ENCODE peak calls at places on chromosomes 13 and 19, in four cellular contexts. One of them, this sample, is unnamed. For H3K4me1, the result is how much of the 10 kb centered on the place peaks cover.

GRCh38 chr13:31987071-31987470 is 44.5 kb upstream of the FRY start:
- DNase-seq in heart left ventricle: no peak
- DNase-seq in psoas muscle: no peak
- DNase-seq in breast epithelium: no peak
- DNase-seq in this sample: no peak

GRCh38 chr19:15154002-15154612 is 46.7 kb downstream of the NOTCH3 start:
- DNase-seq in breast epithelium: no peak
- DNase-seq in heart left ventricle: peak
- DNase-seq in psoas muscle: no peak
- DNase-seq in this sample: no peak

GRCh38 chr13:98909016-98909415 is 68.8 kb downstream of the DOCK9 start:
- DNase-seq in psoas muscle: no peak
- DNase-seq in heart left ventricle: no peak
- DNase-seq in breast epithelium: no peak
- DNase-seq in this sample: no peak

GRCh38 chr19:41928221-41928683 is at the start of gene ERFL:
- DNase-seq in breast epithelium: no peak
- DNase-seq in heart left ventricle: no peak
- DNase-seq in psoas muscle: no peak
- DNase-seq in this sample: no peak

GRCh38 chr13:113337556-113337955 is 26.4 kb downstream of the GRTP1 start:
- DNase-seq in psoas muscle: no peak
- DNase-seq in breast epithelium: no peak
- DNase-seq in heart left ventricle: peak
- DNase-seq in this sample: no peak

GRCh38 chr13:77239312-77239711 is 87.6 kb downstream of the MYCBP2 start:
- DNase-seq in breast epithelium: no peak
- DNase-seq in heart left ventricle: no peak
- DNase-seq in psoas muscle: no peak
- DNase-seq in this sample: no peak

GRCh38 chr13:95627590-95627989 is 16.9 kb downstream of the DZIP1 start:
- DNase-seq in breast epithelium: no peak
- DNase-seq in psoas muscle: no peak
- DNase-seq in heart left ventricle: no peak
- DNase-seq in this sample: no peak

GRCh38 chr19:55253842-55254624 is 4.8 kb downstream of the PPP6R1 start:
- DNase-seq in breast epithelium: no peak
- DNase-seq in heart left ventricle: no peak
- DNase-seq in psoas muscle: no peak
- DNase-seq in this sample: no peak

GRCh38 chr19:35011091-35011689 is 11.1 kb downstream of the GRAMD1A start:
- DNase-seq in heart left ventricle: no peak
- DNase-seq in breast epithelium: no peak
- DNase-seq in psoas muscle: no peak
- DNase-seq in this sample: no peak

GRCh38 chr13:45196622-45197021 is 4.2 kb downstream of the KCTD4 start:
- DNase-seq in psoas muscle: no peak
- DNase-seq in heart left ventricle: no peak
- DNase-seq in breast epithelium: no peak
- DNase-seq in this sample: no peak

GRCh38 chr19:10604460-10604980 is 17.4 kb upstream of the AP1M2 start:
- DNase-seq in psoas muscle: no peak
- DNase-seq in breast epithelium: no peak
- DNase-seq in heart left ventricle: peak
- DNase-seq in this sample: no peak

GRCh38 chr13:50129923-50130685 is 114.9 kb downstream of the KCNRG start:
- DNase-seq in breast epithelium: no peak
- DNase-seq in psoas muscle: peak
- DNase-seq in heart left ventricle: peak
- DNase-seq in this sample: no peak

GRCh38 chr13:36385471-36385870 is 39.3 kb upstream of the SPART start:
- DNase-seq in heart left ventricle: no peak
- DNase-seq in breast epithelium: no peak
- DNase-seq in psoas muscle: no peak
- DNase-seq in this sample: no peak

GRCh38 chr13:113360446-113360845 is 3.5 kb downstream of the GRTP1 start:
- DNase-seq in heart left ventricle: no peak
- DNase-seq in psoas muscle: no peak
- DNase-seq in breast epithelium: no peak
- DNase-seq in this sample: no peak

GRCh38 chr19:18062043-18062442 is 24.7 kb downstream of the IL12RB1 start:
- DNase-seq in psoas muscle: no peak
- DNase-seq in breast epithelium: no peak
- DNase-seq in heart left ventricle: no peak
- DNase-seq in this sample: no peak

GRCh38 chr13:40813662-40814454 is 24.4 kb downstream of the SLC25A15 start:
- DNase-seq in breast epithelium: no peak
- DNase-seq in heart left ventricle: no peak
- DNase-seq in psoas muscle: no peak
- DNase-seq in this sample: no peak

GRCh38 chr13:81800433-81800832 is 1459.5 kb upstream of the SPRY2 start:
- DNase-seq in breast epithelium: no peak
- DNase-seq in psoas muscle: no peak
- DNase-seq in heart left ventricle: no peak
- DNase-seq in this sample: no peak

GRCh38 chr13:45838171-45838745 is 13.3 kb downstream of the SIAH3 start:
- DNase-seq in breast epithelium: no peak
- DNase-seq in psoas muscle: no peak
- DNase-seq in heart left ventricle: no peak
- DNase-seq in this sample: no peak

GRCh38 chr13:109330941-109331340 is 455.4 kb downstream of the IRS2 start:
- DNase-seq in heart left ventricle: no peak
- DNase-seq in psoas muscle: no peak
- DNase-seq in breast epithelium: no peak
- DNase-seq in this sample: no peak

GRCh38 chr13:91078093-91078679 is 269.3 kb upstream of the MIR17HG start:
- DNase-seq in heart left ventricle: no peak
- DNase-seq in psoas muscle: no peak
- DNase-seq in breast epithelium: no peak
- DNase-seq in this sample: no peak

GRCh38 chr13:99651016-99651415 is 149.7 kb downstream of the TM9SF2 start:
- DNase-seq in heart left ventricle: no peak
- DNase-seq in psoas muscle: no peak
- DNase-seq in breast epithelium: no peak
- DNase-seq in this sample: no peak

DNA sequence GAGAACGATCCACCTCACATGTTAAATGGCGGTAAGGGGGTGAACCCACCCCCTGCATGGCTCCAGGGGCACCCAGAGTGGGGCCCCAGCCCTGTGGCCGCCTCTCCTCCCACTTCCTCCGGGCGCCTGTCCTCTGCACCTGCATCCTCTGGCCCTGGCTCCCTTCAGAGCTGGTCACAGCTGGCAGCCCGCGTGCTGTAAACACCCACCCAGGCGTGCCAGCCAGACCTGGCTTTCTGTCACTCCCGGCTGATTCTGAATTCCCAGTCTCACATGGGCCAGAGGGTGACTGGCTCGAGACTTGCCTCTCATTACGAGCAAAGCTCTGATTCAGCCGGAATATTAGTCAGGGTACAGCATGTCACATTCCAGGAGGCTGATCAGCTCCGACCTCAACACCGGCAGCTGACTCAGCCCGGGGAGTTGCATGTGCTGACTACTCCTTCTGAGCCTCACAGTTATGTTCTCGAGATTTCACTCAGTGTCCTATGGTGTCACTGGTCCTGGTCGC is 75.1 kb downstream of the GNG7 start:
- DNase-seq in heart left ventricle: peak
- DNase-seq in psoas muscle: peak
- DNase-seq in breast epithelium: peak
- DNase-seq in this sample: peak
- H3K4me1 ChIP-seq in heart left ventricle: under half
- H3K4me1 ChIP-seq in psoas muscle: under half
- H3K4me1 ChIP-seq in breast epithelium: under half
- H3K4me1 ChIP-seq in this sample: under half

DNA sequence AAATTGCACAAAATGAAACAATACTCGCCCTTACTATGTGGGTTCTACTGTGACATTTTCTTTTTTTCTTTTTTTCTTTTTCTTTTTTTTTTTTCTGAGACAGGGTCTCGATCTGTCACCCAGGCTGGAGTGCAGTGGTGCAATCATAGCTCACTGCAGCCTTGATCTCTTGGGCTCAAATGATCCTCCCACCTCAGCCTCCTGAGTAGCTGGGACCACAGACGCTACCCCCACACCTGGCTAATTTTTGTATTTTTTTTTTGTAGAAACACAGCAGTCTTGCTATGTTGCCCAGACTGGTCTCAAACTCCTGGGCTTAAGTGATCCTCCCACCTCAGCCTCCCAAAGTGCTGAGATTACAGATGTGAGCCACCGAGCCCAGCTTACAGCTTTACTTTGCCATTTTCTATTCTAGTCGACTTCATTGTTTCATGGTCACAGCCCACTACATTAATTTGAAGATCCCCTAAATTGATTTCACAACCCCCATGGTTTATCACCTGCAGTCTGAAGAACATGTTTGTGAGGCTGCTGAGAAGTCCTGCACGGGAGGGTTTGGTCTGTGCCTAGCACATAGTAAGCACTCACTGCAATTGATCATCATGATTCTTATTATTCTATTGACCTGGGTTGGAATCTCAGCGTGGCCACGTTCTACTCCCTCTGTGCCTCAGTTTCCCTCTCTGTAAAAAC is 3.8 kb downstream of the BCL3 start:
- DNase-seq in heart left ventricle: no peak
- DNase-seq in breast epithelium: no peak
- DNase-seq in psoas muscle: no peak
- DNase-seq in this sample: no peak
- H3K4me1 ChIP-seq in heart left ventricle: half or more
- H3K4me1 ChIP-seq in breast epithelium: under half
- H3K4me1 ChIP-seq in psoas muscle: under half
- H3K4me1 ChIP-seq in this sample: half or more

GRCh38 chr13:101575591-101575990 is 123.1 kb downstream of the ITGBL1 start:
- DNase-seq in psoas muscle: no peak
- DNase-seq in heart left ventricle: no peak
- DNase-seq in breast epithelium: no peak
- DNase-seq in this sample: no peak
- H3K4me1 ChIP-seq in psoas muscle: under half
- H3K4me1 ChIP-seq in heart left ventricle: under half
- H3K4me1 ChIP-seq in breast epithelium: under half
- H3K4me1 ChIP-seq in this sample: under half

DNA sequence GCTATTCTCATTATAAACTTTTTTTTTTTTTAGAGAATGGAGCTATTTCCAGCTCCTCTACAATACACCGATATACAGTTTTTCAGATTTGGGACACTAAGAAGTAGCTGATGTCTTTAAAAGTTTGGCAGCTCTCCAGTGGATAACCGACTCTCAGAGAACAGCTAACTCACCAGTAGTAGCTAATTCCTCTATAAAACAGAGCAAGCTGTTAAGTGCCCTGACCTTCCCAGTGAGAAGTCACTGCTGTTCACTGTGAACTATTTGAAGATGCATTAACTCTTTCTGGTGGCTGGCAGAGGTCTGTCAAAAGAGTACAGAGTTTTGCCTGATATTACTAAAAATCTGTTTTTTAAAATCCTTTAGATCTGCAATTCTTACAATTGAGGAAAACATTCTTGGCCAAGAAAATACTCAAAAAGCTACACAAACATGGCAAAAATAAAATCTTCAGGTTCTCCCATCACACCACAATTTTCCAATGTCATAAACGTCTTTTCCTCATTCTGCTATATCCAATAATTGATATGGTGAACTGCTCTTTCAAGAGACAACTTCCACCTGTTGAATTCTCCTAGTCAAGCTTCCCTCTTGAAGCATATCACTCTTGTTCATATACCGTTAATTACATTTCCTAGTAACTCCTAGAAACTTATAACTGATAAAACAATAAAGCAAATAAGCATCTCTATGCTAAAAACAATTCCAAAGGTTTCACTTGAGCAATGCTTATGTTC is 44.2 kb downstream of the TBC1D4 start:
- DNase-seq in heart left ventricle: no peak
- DNase-seq in breast epithelium: no peak
- DNase-seq in psoas muscle: no peak
- DNase-seq in this sample: no peak
- H3K4me1 ChIP-seq in heart left ventricle: under half
- H3K4me1 ChIP-seq in breast epithelium: under half
- H3K4me1 ChIP-seq in psoas muscle: half or more
- H3K4me1 ChIP-seq in this sample: under half

DNA sequence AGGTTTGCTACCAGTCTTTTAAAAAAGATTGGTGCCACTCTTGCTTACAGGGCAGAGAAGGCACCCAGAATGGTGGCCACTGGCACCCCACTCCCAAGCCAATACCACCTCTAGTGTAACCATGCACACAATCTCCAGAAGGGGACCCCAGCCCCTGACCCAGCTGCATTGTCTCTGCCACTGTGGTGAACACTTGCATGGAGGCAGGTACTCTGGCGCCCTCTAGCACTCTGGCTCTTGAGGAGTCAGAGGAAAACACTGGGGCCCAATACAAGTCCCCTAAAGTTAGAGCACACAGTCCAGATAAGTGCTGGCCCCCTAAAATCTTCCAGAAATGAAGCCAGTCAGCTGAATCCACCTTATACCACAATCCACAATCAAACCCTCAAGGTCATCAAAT is 6.0 kb downstream of the ERVV-1 start:
- DNase-seq in psoas muscle: no peak
- DNase-seq in heart left ventricle: no peak
- DNase-seq in breast epithelium: no peak
- DNase-seq in this sample: no peak
- H3K4me1 ChIP-seq in psoas muscle: under half
- H3K4me1 ChIP-seq in heart left ventricle: under half
- H3K4me1 ChIP-seq in breast epithelium: under half
- H3K4me1 ChIP-seq in this sample: under half

DNA sequence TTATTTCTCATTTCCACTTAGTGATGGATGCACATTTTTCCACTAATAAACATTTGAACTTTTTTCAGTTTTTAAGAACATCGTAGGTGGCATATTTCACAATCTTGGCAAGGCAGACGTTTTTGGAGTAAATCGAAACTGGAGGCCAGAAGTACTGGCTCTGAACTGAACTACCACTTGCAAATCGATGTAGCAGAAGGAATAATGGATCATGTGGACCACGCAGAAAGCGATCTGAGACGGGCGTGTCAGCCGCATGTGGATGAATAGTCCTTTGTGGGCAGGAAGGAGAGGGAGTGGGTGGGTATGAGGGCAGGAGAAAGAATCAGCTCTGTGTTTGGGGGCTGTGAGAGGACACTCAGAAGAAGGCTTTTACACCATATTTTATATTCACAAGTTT is 90.4 kb downstream of the COL4A2 start:
- DNase-seq in breast epithelium: peak
- DNase-seq in psoas muscle: no peak
- DNase-seq in heart left ventricle: peak
- DNase-seq in this sample: no peak
- H3K4me1 ChIP-seq in breast epithelium: under half
- H3K4me1 ChIP-seq in psoas muscle: under half
- H3K4me1 ChIP-seq in heart left ventricle: half or more
- H3K4me1 ChIP-seq in this sample: half or more